ENCODE peak calls at places on chromosomes 1 and 21, in six cellular contexts. One of them, this sample, is unnamed.

GRCh38 chr1:36224537-36225297 is 474 bp downstream of the THRAP3 start:
- DNase-seq in IMR-90: peak
- DNase-seq in RWPE1: peak
- DNase-seq in brain microvascular endothelial cell: peak
- DNase-seq in mucosa of descending colon: no peak
- DNase-seq in AG04450: peak
- DNase-seq in this sample: no peak

GRCh38 chr1:49435291-49435690 is 588.5 kb downstream of the AGBL4 start:
- DNase-seq in IMR-90: no peak
- DNase-seq in RWPE1: no peak
- DNase-seq in brain microvascular endothelial cell: no peak
- DNase-seq in mucosa of descending colon: no peak
- DNase-seq in AG04450: no peak
- DNase-seq in this sample: no peak

GRCh38 chr1:87826639-87827345 is 498.1 kb downstream of the LMO4 start:
- DNase-seq in IMR-90: peak
- DNase-seq in RWPE1: no peak
- DNase-seq in brain microvascular endothelial cell: peak
- DNase-seq in mucosa of descending colon: no peak
- DNase-seq in AG04450: peak
- DNase-seq in this sample: peak

GRCh38 chr1:173424786-173425407 is 52.2 kb upstream of the PRDX6 start:
- DNase-seq in IMR-90: peak
- DNase-seq in RWPE1: peak
- DNase-seq in brain microvascular endothelial cell: no peak
- DNase-seq in mucosa of descending colon: no peak
- DNase-seq in AG04450: no peak
- DNase-seq in this sample: no peak

GRCh38 chr1:219312967-219313366 is 139.3 kb downstream of the LYPLAL1 start:
- DNase-seq in IMR-90: peak
- DNase-seq in RWPE1: no peak
- DNase-seq in brain microvascular endothelial cell: peak
- DNase-seq in mucosa of descending colon: no peak
- DNase-seq in AG04450: no peak
- DNase-seq in this sample: no peak

GRCh38 chr1:6423321-6423999 is 1.1 kb upstream of the ESPN start:
- DNase-seq in IMR-90: no peak
- DNase-seq in RWPE1: peak
- DNase-seq in brain microvascular endothelial cell: peak
- DNase-seq in mucosa of descending colon: peak
- DNase-seq in AG04450: no peak
- DNase-seq in this sample: peak

GRCh38 chr1:65493792-65494191 is 73.3 kb downstream of the LEPR start:
- DNase-seq in IMR-90: no peak
- DNase-seq in RWPE1: no peak
- DNase-seq in brain microvascular endothelial cell: no peak
- DNase-seq in mucosa of descending colon: no peak
- DNase-seq in AG04450: no peak
- DNase-seq in this sample: no peak

GRCh38 chr1:197771904-197772561 is 3.2 kb downstream of the DENND1B start:
- DNase-seq in IMR-90: no peak
- DNase-seq in RWPE1: no peak
- DNase-seq in brain microvascular endothelial cell: no peak
- DNase-seq in mucosa of descending colon: no peak
- DNase-seq in AG04450: no peak
- DNase-seq in this sample: no peak

GRCh38 chr1:65001238-65001792 is 35.0 kb upstream of the JAK1 start:
- DNase-seq in IMR-90: peak
- DNase-seq in RWPE1: no peak
- DNase-seq in brain microvascular endothelial cell: peak
- DNase-seq in mucosa of descending colon: peak
- DNase-seq in AG04450: no peak
- DNase-seq in this sample: peak

GRCh38 chr1:167517535-167518330 is 596 bp downstream of the CD247 start:
- DNase-seq in IMR-90: no peak
- DNase-seq in RWPE1: peak
- DNase-seq in brain microvascular endothelial cell: peak
- DNase-seq in mucosa of descending colon: peak
- DNase-seq in AG04450: no peak
- DNase-seq in this sample: no peak

GRCh38 chr1:175976865-175977642 is 230.0 kb downstream of the COP1 start:
- DNase-seq in IMR-90: peak
- DNase-seq in RWPE1: no peak
- DNase-seq in brain microvascular endothelial cell: no peak
- DNase-seq in mucosa of descending colon: no peak
- DNase-seq in AG04450: no peak
- DNase-seq in this sample: no peak

GRCh38 chr1:184709418-184709817 is 45.2 kb downstream of the EDEM3 start:
- DNase-seq in IMR-90: no peak
- DNase-seq in RWPE1: no peak
- DNase-seq in brain microvascular endothelial cell: no peak
- DNase-seq in mucosa of descending colon: no peak
- DNase-seq in AG04450: no peak
- DNase-seq in this sample: no peak

GRCh38 chr21:26171310-26172100 is 935 bp upstream of the APP start:
- DNase-seq in IMR-90: no peak
- DNase-seq in RWPE1: no peak
- DNase-seq in brain microvascular endothelial cell: no peak
- DNase-seq in mucosa of descending colon: peak
- DNase-seq in AG04450: no peak
- DNase-seq in this sample: no peak

GRCh38 chr21:26169061-26169610 is 1.4 kb downstream of the APP start:
- DNase-seq in IMR-90: peak
- DNase-seq in RWPE1: peak
- DNase-seq in brain microvascular endothelial cell: peak
- DNase-seq in mucosa of descending colon: no peak
- DNase-seq in AG04450: no peak
- DNase-seq in this sample: peak

GRCh38 chr21:26167593-26167992 is 3.0 kb downstream of the APP start:
- DNase-seq in IMR-90: no peak
- DNase-seq in RWPE1: no peak
- DNase-seq in brain microvascular endothelial cell: no peak
- DNase-seq in mucosa of descending colon: no peak
- DNase-seq in AG04450: no peak
- DNase-seq in this sample: no peak

GRCh38 chr21:26170471-26171309 is at the start of gene APP:
- DNase-seq in IMR-90: peak
- DNase-seq in RWPE1: peak
- DNase-seq in brain microvascular endothelial cell: peak
- DNase-seq in mucosa of descending colon: peak
- DNase-seq in AG04450: peak
- DNase-seq in this sample: peak

GRCh38 chr21:26169611-26170470 is 729 bp downstream of the APP start:
- DNase-seq in IMR-90: peak
- DNase-seq in RWPE1: peak
- DNase-seq in brain microvascular endothelial cell: peak
- DNase-seq in mucosa of descending colon: peak
- DNase-seq in AG04450: no peak
- DNase-seq in this sample: peak
- TF ChIP-seq CTCF in IMR-90: no peak
- TF ChIP-seq CTCF in RWPE1: no peak
- TF ChIP-seq CTCF in brain microvascular endothelial cell: no peak
- TF ChIP-seq CTCF in mucosa of descending colon: no peak
- TF ChIP-seq CTCF in AG04450: no peak
- TF ChIP-seq CTCF in this sample: no peak

DNA sequence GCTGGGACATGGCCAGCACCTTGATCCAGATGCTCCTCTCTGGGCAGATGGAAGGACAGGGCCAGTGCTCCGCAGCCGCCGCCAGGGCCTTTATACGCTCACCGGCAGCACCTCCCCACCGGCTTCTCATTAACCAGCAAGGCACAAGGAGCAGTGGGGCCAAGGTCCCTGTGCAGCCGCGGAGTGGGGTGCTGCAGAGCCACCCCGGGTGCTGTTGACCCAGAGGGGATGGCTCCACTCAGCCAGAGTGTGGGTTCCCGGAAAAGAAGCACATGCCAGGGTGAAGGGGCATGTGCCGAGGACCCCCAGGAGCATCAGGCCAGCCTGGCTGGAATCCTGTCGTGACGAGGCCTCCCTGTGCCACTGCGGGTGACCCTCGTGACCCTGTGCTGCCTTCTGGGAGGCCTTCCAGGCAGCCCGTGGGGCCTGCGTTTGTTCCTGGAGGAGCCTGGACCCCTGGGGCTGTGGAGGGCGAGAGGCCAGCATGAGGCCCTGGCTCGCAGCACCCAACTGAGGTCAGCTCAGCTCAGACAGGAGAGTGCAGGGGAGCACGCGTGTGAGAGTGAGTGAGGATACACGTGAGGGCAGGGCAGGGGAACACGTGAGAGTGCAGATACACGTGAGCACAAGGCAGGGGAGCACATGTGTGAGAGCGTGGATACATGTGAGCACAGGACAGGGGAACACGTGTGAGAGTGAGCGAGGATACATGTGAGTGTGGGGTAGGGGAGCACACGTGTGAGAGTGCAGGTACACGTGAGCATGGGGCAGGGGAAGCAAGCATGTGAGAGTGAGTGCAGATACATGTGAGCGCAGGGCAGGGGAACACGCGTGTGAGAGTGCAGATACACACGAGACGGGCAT is at the start of gene FTCD:
- DNase-seq in IMR-90: no peak
- DNase-seq in RWPE1: no peak
- DNase-seq in brain microvascular endothelial cell: no peak
- DNase-seq in mucosa of descending colon: no peak
- DNase-seq in AG04450: no peak
- DNase-seq in this sample: no peak
- TF ChIP-seq CTCF in IMR-90: no peak
- TF ChIP-seq CTCF in RWPE1: no peak
- TF ChIP-seq CTCF in brain microvascular endothelial cell: no peak
- TF ChIP-seq CTCF in mucosa of descending colon: no peak
- TF ChIP-seq CTCF in AG04450: no peak
- TF ChIP-seq CTCF in this sample: no peak

GRCh38 chr1:43994794-43995790 is 3.7 kb downstream of the CCDC24 start:
- DNase-seq in IMR-90: no peak
- DNase-seq in RWPE1: no peak
- DNase-seq in brain microvascular endothelial cell: no peak
- DNase-seq in mucosa of descending colon: peak
- DNase-seq in AG04450: no peak
- DNase-seq in this sample: no peak
- TF ChIP-seq CTCF in IMR-90: peak
- TF ChIP-seq CTCF in RWPE1: no peak
- TF ChIP-seq CTCF in brain microvascular endothelial cell: peak
- TF ChIP-seq CTCF in mucosa of descending colon: no peak
- TF ChIP-seq CTCF in AG04450: peak
- TF ChIP-seq CTCF in this sample: peak

GRCh38 chr1:1134300-1134961 is 18.5 kb upstream of the C1orf159 start:
- DNase-seq in IMR-90: no peak
- DNase-seq in RWPE1: no peak
- DNase-seq in brain microvascular endothelial cell: no peak
- DNase-seq in mucosa of descending colon: no peak
- DNase-seq in AG04450: no peak
- DNase-seq in this sample: no peak
- TF ChIP-seq CTCF in IMR-90: no peak
- TF ChIP-seq CTCF in RWPE1: no peak
- TF ChIP-seq CTCF in brain microvascular endothelial cell: no peak
- TF ChIP-seq CTCF in mucosa of descending colon: no peak
- TF ChIP-seq CTCF in AG04450: no peak
- TF ChIP-seq CTCF in this sample: no peak